ENCODE peak calls at places on chromosome 12, in five cellular contexts. U, R, W, Z and M are unnamed samples. For H3K4me1, the result is how much of the 10 kb centered on the place peaks cover.

GRCh38 chr12:1445807-1446206 is 148.6 kb downstream of the FBXL14 start:
- DNase-seq in W (no peak), U (no peak), R (no peak), Z (no peak), M (no peak)

GRCh38 chr12:1872448-1872847 is 46.0 kb downstream of the CACNA2D4 start:
- DNase-seq in R (no peak), W (no peak), Z (no peak), U (no peak), M (no peak)

GRCh38 chr12:39103552-39104165 is 198.3 kb upstream of the CPNE8 start:
- DNase-seq in W (no peak), R (no peak), U (no peak), Z (no peak), M (no peak)

GRCh38 chr12:63085120-63085519 is 65.9 kb downstream of the AVPR1A start:
- DNase-seq in U (no peak), R (no peak), Z (no peak), W (no peak), M (no peak)

GRCh38 chr12:12172106-12172511 is 94.7 kb downstream of the LRP6 start:
- DNase-seq in W (no peak), Z (no peak), R (no peak), U (no peak), M (no peak)

GRCh38 chr12:68565391-68565903 is 45.3 kb upstream of the RAP1B start:
- DNase-seq in R (no peak), U (no peak), Z (no peak), W (no peak), M (no peak)

GRCh38 chr12:111451649-111452129 is 46.0 kb downstream of the SH2B3 start:
- DNase-seq in U (no peak), Z (no peak), W (no peak), R (no peak), M (no peak)

GRCh38 chr12:109255377-109255776 is 53.7 kb downstream of the FOXN4 start:
- DNase-seq in W (no peak), U (no peak), Z (no peak), R (no peak), M (no peak)

GRCh38 chr12:95462551-95462950 is 11.4 kb upstream of the METAP2 start:
- DNase-seq in W (no peak), R (no peak), Z (no peak), U (no peak), M (no peak)

GRCh38 chr12:110279976-110280783 is 867 bp upstream of the ATP2A2 start:
- DNase-seq in W (peak), U (peak), R (no peak), Z (no peak), M (no peak)

GRCh38 chr12:51520576-51521325 is 70.3 kb upstream of the SCN8A start:
- DNase-seq in U (no peak), R (no peak), W (no peak), Z (no peak), M (no peak)

GRCh38 chr12:30026621-30027234 is 243.0 kb upstream of the TMTC1 start:
- DNase-seq in R (no peak), Z (no peak), W (no peak), U (no peak), M (no peak)

GRCh38 chr12:4918950-4919660 is 9.4 kb downstream of the KCNA1 start:
- DNase-seq in W (no peak), R (no peak), Z (no peak), U (no peak), M (no peak)

GRCh38 chr12:54134850-54135249 is 53.9 kb downstream of the SMUG1 start:
- DNase-seq in W (no peak), U (no peak), R (no peak), Z (no peak), M (peak)
- TF ChIP-seq CTCF in W (no peak), U (no peak), R (no peak), Z (no peak), M (peak)

GRCh38 chr12:47039756-47040155 is 39.7 kb upstream of the PCED1B start:
- DNase-seq in R (no peak), Z (no peak), U (no peak), W (no peak), M (no peak)
- H3K27ac ChIP-seq in R (no peak), Z (no peak), U (no peak), W (no peak), M (no peak)

GRCh38 chr12:55741978-55742377 is 944 bp upstream of the GDF11 start:
- DNase-seq in R (no peak), U (no peak), Z (no peak), W (no peak), M (no peak)
- H3K4me1 ChIP-seq in R (under half), U (under half), Z (under half), W (under half), M (under half)

GRCh38 chr12:131833896-131834641 is 5.9 kb downstream of the MMP17 start:
- DNase-seq in U (no peak), Z (no peak), R (no peak), W (no peak), M (peak)
- TF ChIP-seq CTCF in U (no peak), Z (no peak), R (no peak), W (no peak), M (no peak)